ENCODE peak calls at places on chromosome 9, in seven cellular contexts. P is cerebellum; X is SW480; J is NCI-H774; A is activated CD4-positive, alpha-beta memory T cell treated with anti-CD3 and anti-CD28 coated beads, Interleukin-2, amount 10 ng/mL, durations not matched to agents 7 days and 5 days; R is fibroblast of pulmonary artery; O is activated naive CD4-positive, alpha-beta T cell treated with Interleukin-2 at 50 U/mL for 16 hours. N is an unnamed sample.

GRCh38 chr9:37906312-37907239 is 2.6 kb upstream of the SLC25A51 start:
- DNase-seq in X (no peak), R (no peak), A (peak; percentile 15), J (no peak), O (no peak), P (no peak), N (no peak)

GRCh38 chr9:122180633-122181032 is 20.9 kb downstream of the MORN5 start:
- DNase-seq in P (no peak), A (no peak), X (peak; percentile 89), J (peak; percentile 86), R (peak; percentile 78), O (no peak), N (no peak)

GRCh38 chr9:79123419-79123818 is 448.3 kb upstream of the TLE4 start:
- DNase-seq in A (no peak), R (peak; percentile 23), O (no peak), X (no peak), P (no peak), J (no peak), N (no peak)

GRCh38 chr9:71941998-71942567 is 30.6 kb downstream of the C9orf85 start:
- DNase-seq in A (no peak), R (no peak), O (no peak), X (no peak), P (no peak), J (no peak), N (no peak)

GRCh38 chr9:98603821-98604383 is 104.8 kb downstream of the GABBR2 start:
- DNase-seq in P (peak; percentile 49), O (no peak), X (no peak), J (no peak), A (no peak), R (peak; percentile 93), N (no peak)

GRCh38 chr9:101880846-101881245 is 142.4 kb upstream of the GRIN3A start:
- DNase-seq in O (no peak), R (no peak), P (no peak), A (no peak), J (no peak), X (no peak), N (no peak)

GRCh38 chr9:114779352-114779845 is 26.4 kb downstream of the TNFSF15 start:
- DNase-seq in O (no peak), A (no peak), X (peak; percentile 4), J (peak; percentile 87), P (no peak), R (peak; percentile 59), N (no peak)

GRCh38 chr9:123589666-123590239 is 233.8 kb downstream of the CRB2 start:
- DNase-seq in P (no peak), X (no peak), O (no peak), A (no peak), J (no peak), R (no peak), N (no peak)

GRCh38 chr9:98370976-98371315 is 115.5 kb upstream of the TBC1D2 start:
- DNase-seq in R (no peak), J (no peak), X (no peak), A (no peak), O (no peak), P (no peak), N (no peak)

GRCh38 chr9:132243156-132244074 is 81.6 kb downstream of the NTNG2 start:
- DNase-seq in R (no peak), X (no peak), J (no peak), A (no peak), P (no peak), O (no peak), N (no peak)